ENCODE peak calls at places on chromosomes 5 and 9, in ten cellular contexts. P is stimulated activated CD8-positive, alpha-beta memory T cell treated with anti-CD3 and anti-CD28 coated beads, Interleukin-7, amount 100 ng/mL, for 4 hours; Q is Kasumi-1; F is cardiac muscle cell; B is small intestine; Y is AG08396; I is activated CD8-positive, alpha-beta memory T cell treated with anti-CD3 and anti-CD28 coated beads, Interleukin-2, amount 50 U/mL, for 4 hours; T is GM12864; O is suprapubic skin; R is NCI-H1417. X is an unnamed sample.

GRCh38 chr5:37615184-37615583 is 224.7 kb downstream of the GDNF start:
- DNase-seq in P (no peak), Q (no peak), F (peak), B (no peak), Y (peak), I (no peak), T (no peak), O (no peak), R (no peak), X (no peak)

GRCh38 chr5:57937025-57937424 is 454.4 kb upstream of the ACTBL2 start:
- DNase-seq in P (no peak), Q (no peak), F (peak), B (no peak), Y (peak), I (no peak), T (no peak), O (no peak), R (no peak), X (no peak)

GRCh38 chr5:63959177-63959982 is 2.9 kb downstream of the HTR1A start:
- DNase-seq in P (no peak), Q (no peak), F (peak), B (no peak), Y (no peak), I (no peak), T (no peak), O (no peak), R (no peak), X (no peak)

GRCh38 chr9:127557998-127558546 is 54.0 kb upstream of the STXBP1 start:
- DNase-seq in P (no peak), Q (no peak), F (no peak), B (no peak), Y (no peak), I (no peak), T (no peak), O (no peak), R (peak), X (no peak)

GRCh38 chr9:135857371-135857786 is 50.0 kb downstream of the CAMSAP1 start:
- DNase-seq in P (no peak), Q (no peak), F (peak), B (no peak), Y (peak), I (no peak), T (no peak), O (no peak), R (no peak), X (no peak)

GRCh38 chr9:124122321-124122720 is 110.8 kb downstream of the LHX2 start:
- DNase-seq in P (no peak), Q (no peak), F (no peak), B (no peak), Y (no peak), I (no peak), T (no peak), O (no peak), R (no peak), X (no peak)

GRCh38 chr5:109413463-109413862 is 3.7 kb upstream of the PJA2 start:
- DNase-seq in P (no peak), Q (no peak), F (peak), B (no peak), Y (peak), I (no peak), T (no peak), O (no peak), R (peak), X (peak)

GRCh38 chr9:123320814-123321213 is 35.2 kb upstream of the CRB2 start:
- DNase-seq in P (no peak), Q (no peak), F (no peak), B (no peak), Y (no peak), I (no peak), T (no peak), O (no peak), R (no peak), X (no peak)

GRCh38 chr5:72154076-72154756 is 46.9 kb downstream of the MAP1B start:
- DNase-seq in P (no peak), Q (no peak), F (no peak), B (peak), Y (no peak), I (no peak), T (no peak), O (no peak), R (peak), X (no peak)